ENCODE peak calls at places on chromosomes 5 and 9, in six cellular contexts. I is CD4-positive, alpha-beta T cell; B is body of pancreas; P is transverse colon; M is A549; N is endothelial cell of umbilical vein. V is an unnamed sample.

GRCh38 chr9:123615381-123615780 is 259.4 kb downstream of the CRB2 start:
- DNase-seq in M (no peak), I (no peak), P (no peak), B (no peak), N (no peak), V (no peak)

GRCh38 chr5:64958757-64959391 is 190.1 kb downstream of the CWC27 start:
- DNase-seq in M (peak; percentile 35), N (peak; percentile 43), B (no peak), I (no peak), P (no peak), V (no peak)

GRCh38 chr9:100427366-100428263 is 672 bp downstream of the MSANTD3 start:
- DNase-seq in P (peak; percentile 57), I (peak; percentile 10), N (peak; percentile 70), M (peak; percentile 83), B (peak; percentile 27), V (no peak)

GRCh38 chr9:123225374-123225813 is 43.0 kb downstream of the STRBP start:
- DNase-seq in M (peak; percentile 42), P (peak; percentile 33), N (peak; percentile 85), I (peak; percentile 3), B (peak; percentile 13), V (peak; percentile 10)

GRCh38 chr5:132840896-132841818 is 10.7 kb upstream of the SHROOM1 start:
- DNase-seq in M (no peak), B (no peak), N (no peak), P (no peak), I (no peak), V (no peak)

GRCh38 chr5:68682400-68683152 is 411.2 kb upstream of the SLC30A5 start:
- DNase-seq in M (peak; percentile 67), I (no peak), B (peak; percentile 27), N (no peak), P (peak; percentile 33), V (no peak)

GRCh38 chr9:98644011-98644410 is 64.7 kb downstream of the GABBR2 start:
- DNase-seq in P (no peak), B (no peak), N (no peak), M (no peak), I (no peak), V (no peak)

GRCh38 chr5:136062563-136063274 is 33.9 kb downstream of the TGFBI start:
- DNase-seq in N (peak; percentile 40), I (no peak), M (peak; percentile 71), P (no peak), B (peak; percentile 18), V (no peak)

GRCh38 chr5:172771439-172772111 is 580 bp upstream of the DUSP1 start:
- DNase-seq in M (no peak), I (no peak), N (no peak), B (peak; percentile 43), P (no peak), V (no peak)

GRCh38 chr5:75524591-75524990 is 12.9 kb downstream of the POLK start:
- DNase-seq in M (no peak), P (no peak), B (no peak), N (no peak), I (no peak), V (no peak)
- H3K9me3 ChIP-seq in M (peaks cover 12% of the 10 kb centered on the region), P (peaks cover 14% of the 10 kb centered on the region), B (no peaks in the 10 kb centered on the region), N (no peaks in the 10 kb centered on the region), I (peaks cover 17% of the 10 kb centered on the region), V (no peaks in the 10 kb centered on the region)

GRCh38 chr5:123936548-123936947 is 424.6 kb downstream of the CSNK1G3 start:
- DNase-seq in I (no peak), N (no peak), M (no peak), B (no peak), P (no peak), V (no peak)

GRCh38 chr5:123943136-123943535 is 431.2 kb downstream of the CSNK1G3 start:
- DNase-seq in I (no peak), N (no peak), B (no peak), P (no peak), M (no peak), V (no peak)

DNA sequence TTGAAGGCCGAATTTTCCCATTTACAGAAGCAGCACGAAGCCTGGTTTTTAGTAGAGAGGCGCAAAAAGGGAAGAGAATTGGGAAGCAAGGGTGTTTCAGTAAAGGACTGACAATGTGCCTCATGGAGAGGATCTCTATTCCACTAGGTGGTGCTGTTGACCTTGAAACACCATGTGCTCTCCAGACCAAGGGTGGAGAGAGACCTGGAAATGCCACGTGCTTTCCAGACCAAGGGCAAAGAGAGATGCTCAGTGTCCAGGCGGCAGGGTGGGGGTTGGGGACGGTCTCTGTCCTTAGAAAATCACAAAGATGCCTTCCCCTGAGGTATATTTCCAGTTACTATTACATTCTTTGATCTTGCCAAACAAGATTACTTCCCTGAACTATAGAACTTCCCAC is 425.3 kb downstream of the CSNK1G3 start:
- DNase-seq in P (no peak), B (peak; percentile 24), I (no peak), M (peak; percentile 71), N (peak; percentile 68), V (no peak)
- H3K9me3 ChIP-seq in P (peaks cover 14% of the 10 kb centered on the region), B (peaks cover 8% of the 10 kb centered on the region), I (peaks cover 25% of the 10 kb centered on the region), M (peaks cover 29% of the 10 kb centered on the region), N (no peaks in the 10 kb centered on the region), V (no peaks in the 10 kb centered on the region)

DNA sequence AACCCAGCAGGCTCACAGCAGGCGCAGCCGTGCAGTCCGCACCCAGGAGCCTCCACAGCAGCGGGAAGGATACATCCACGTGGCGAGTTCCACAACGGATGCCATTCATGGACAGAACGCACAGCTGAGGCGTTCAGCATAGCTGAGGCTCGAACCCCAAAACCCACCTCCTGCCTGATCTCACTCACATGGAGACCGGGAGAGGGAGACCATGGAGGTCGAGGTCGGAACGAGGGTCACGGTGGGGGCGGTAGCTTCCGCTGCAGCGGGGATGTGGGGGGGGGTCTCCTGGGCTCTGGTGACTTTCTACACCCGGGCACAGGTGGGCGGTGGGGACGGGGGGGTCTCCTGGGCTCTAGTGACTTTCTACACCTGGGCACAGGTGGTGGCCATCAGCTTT is 17.5 kb downstream of the TERT start:
- DNase-seq in P (no peak), M (no peak), N (no peak), I (no peak), B (no peak), V (no peak)
- H3K9me3 ChIP-seq in P (no peaks in the 10 kb centered on the region), M (no peaks in the 10 kb centered on the region), N (no peaks in the 10 kb centered on the region), I (no peaks in the 10 kb centered on the region), B (no peaks in the 10 kb centered on the region), V (no peaks in the 10 kb centered on the region)

DNA sequence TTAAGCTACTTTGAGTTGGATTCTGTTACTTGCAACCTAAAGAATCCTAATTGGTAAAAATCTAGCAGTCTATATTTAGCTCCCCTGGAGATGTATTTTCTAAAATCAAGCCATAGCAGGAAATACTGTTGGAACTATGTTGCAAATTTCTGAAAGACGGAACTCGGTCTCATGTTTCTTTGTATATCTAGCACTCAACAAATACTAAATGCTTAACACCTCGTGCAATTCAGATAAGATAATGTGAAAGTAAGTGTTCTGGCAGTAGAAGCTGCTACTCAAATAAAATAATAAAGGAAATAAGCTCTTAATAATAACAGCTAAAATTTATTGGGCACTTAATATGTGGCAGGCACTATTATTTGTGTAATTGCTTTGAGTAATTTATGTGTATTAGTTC is 10.9 kb upstream of the PRELID2 start:
- DNase-seq in N (no peak), P (no peak), I (no peak), B (no peak), M (no peak), V (no peak)
- H3K9me3 ChIP-seq in N (no peaks in the 10 kb centered on the region), P (no peaks in the 10 kb centered on the region), I (no peaks in the 10 kb centered on the region), B (no peaks in the 10 kb centered on the region), M (no peaks in the 10 kb centered on the region), V (no peaks in the 10 kb centered on the region)

GRCh38 chr5:13027886-13028285 is 916.6 kb downstream of the DNAH5 start:
- DNase-seq in M (no peak), N (no peak), I (no peak), B (no peak), P (no peak), V (no peak)
- H3K9me3 ChIP-seq in M (no peaks in the 10 kb centered on the region), N (no peaks in the 10 kb centered on the region), I (no peaks in the 10 kb centered on the region), B (no peaks in the 10 kb centered on the region), P (no peaks in the 10 kb centered on the region), V (no peaks in the 10 kb centered on the region)